ENCODE peak calls at places on chromosomes 12 and 14, in eight cellular contexts. One of them, this sample, is unnamed.

GRCh38 chr12:102883204-102883799 is 33.7 kb downstream of the PAH start:
- DNase-seq in fibroblast of lung: peak; percentile 8
- DNase-seq in astrocyte of the spinal cord: peak; percentile 16
- DNase-seq in naive thymus-derived CD4-positive, alpha-beta T cell: no peak
- DNase-seq in hepatocyte: peak; percentile 80
- DNase-seq in WERI-Rb-1: peak; percentile 79
- DNase-seq in ovary: peak; percentile 63
- DNase-seq in fibroblast of mammary gland: peak; percentile 22
- DNase-seq in this sample: no peak

GRCh38 chr14:96297000-96297399 is 41.0 kb downstream of the BDKRB1 start:
- DNase-seq in fibroblast of lung: peak; percentile 22
- DNase-seq in astrocyte of the spinal cord: peak; percentile 29
- DNase-seq in naive thymus-derived CD4-positive, alpha-beta T cell: peak; percentile 7
- DNase-seq in hepatocyte: no peak
- DNase-seq in WERI-Rb-1: no peak
- DNase-seq in ovary: no peak
- DNase-seq in fibroblast of mammary gland: peak; percentile 32
- DNase-seq in this sample: no peak

GRCh38 chr14:89757313-89757939 is 197.1 kb downstream of the EFCAB11 start:
- DNase-seq in fibroblast of lung: peak; percentile 56
- DNase-seq in astrocyte of the spinal cord: no peak
- DNase-seq in naive thymus-derived CD4-positive, alpha-beta T cell: no peak
- DNase-seq in hepatocyte: no peak
- DNase-seq in WERI-Rb-1: no peak
- DNase-seq in ovary: no peak
- DNase-seq in fibroblast of mammary gland: no peak
- DNase-seq in this sample: no peak

GRCh38 chr12:106780010-106780625 is 5.6 kb downstream of the RIC8B start:
- DNase-seq in fibroblast of lung: peak; percentile 34
- DNase-seq in astrocyte of the spinal cord: no peak
- DNase-seq in naive thymus-derived CD4-positive, alpha-beta T cell: no peak
- DNase-seq in hepatocyte: peak; percentile 32
- DNase-seq in WERI-Rb-1: no peak
- DNase-seq in ovary: no peak
- DNase-seq in fibroblast of mammary gland: peak; percentile 38
- DNase-seq in this sample: no peak

GRCh38 chr12:111276189-111276588 is 92.7 kb downstream of the PHETA1 start:
- DNase-seq in fibroblast of lung: no peak
- DNase-seq in astrocyte of the spinal cord: no peak
- DNase-seq in naive thymus-derived CD4-positive, alpha-beta T cell: no peak
- DNase-seq in hepatocyte: no peak
- DNase-seq in WERI-Rb-1: no peak
- DNase-seq in ovary: no peak
- DNase-seq in fibroblast of mammary gland: peak; percentile 46
- DNase-seq in this sample: no peak

GRCh38 chr12:40145896-40146295 is 40.0 kb upstream of the SLC2A13 start:
- DNase-seq in fibroblast of lung: no peak
- DNase-seq in astrocyte of the spinal cord: no peak
- DNase-seq in naive thymus-derived CD4-positive, alpha-beta T cell: no peak
- DNase-seq in hepatocyte: no peak
- DNase-seq in WERI-Rb-1: no peak
- DNase-seq in ovary: no peak
- DNase-seq in fibroblast of mammary gland: no peak
- DNase-seq in this sample: no peak

GRCh38 chr12:82184844-82185243 is 173.3 kb downstream of the CCDC59 start:
- DNase-seq in fibroblast of lung: no peak
- DNase-seq in astrocyte of the spinal cord: no peak
- DNase-seq in naive thymus-derived CD4-positive, alpha-beta T cell: no peak
- DNase-seq in hepatocyte: no peak
- DNase-seq in WERI-Rb-1: no peak
- DNase-seq in ovary: no peak
- DNase-seq in fibroblast of mammary gland: no peak
- DNase-seq in this sample: no peak

GRCh38 chr14:78666336-78667056 is 496.3 kb downstream of the NRXN3 start:
- DNase-seq in fibroblast of lung: no peak
- DNase-seq in astrocyte of the spinal cord: no peak
- DNase-seq in naive thymus-derived CD4-positive, alpha-beta T cell: no peak
- DNase-seq in hepatocyte: no peak
- DNase-seq in WERI-Rb-1: no peak
- DNase-seq in ovary: no peak
- DNase-seq in fibroblast of mammary gland: no peak
- DNase-seq in this sample: no peak

GRCh38 chr14:92647499-92648279 is 100.7 kb downstream of the LGMN start:
- DNase-seq in fibroblast of lung: peak; percentile 57
- DNase-seq in astrocyte of the spinal cord: peak; percentile 27
- DNase-seq in naive thymus-derived CD4-positive, alpha-beta T cell: no peak
- DNase-seq in hepatocyte: no peak
- DNase-seq in WERI-Rb-1: no peak
- DNase-seq in ovary: no peak
- DNase-seq in fibroblast of mammary gland: peak; percentile 70
- DNase-seq in this sample: no peak

GRCh38 chr12:21962236-21962635 is 21.0 kb upstream of the ABCC9 start:
- DNase-seq in fibroblast of lung: peak; percentile 52
- DNase-seq in astrocyte of the spinal cord: no peak
- DNase-seq in naive thymus-derived CD4-positive, alpha-beta T cell: no peak
- DNase-seq in hepatocyte: no peak
- DNase-seq in WERI-Rb-1: no peak
- DNase-seq in ovary: no peak
- DNase-seq in fibroblast of mammary gland: peak; percentile 80
- DNase-seq in this sample: no peak

GRCh38 chr12:24285413-24285812 is 335.9 kb upstream of the SOX5 start:
- DNase-seq in fibroblast of lung: no peak
- DNase-seq in astrocyte of the spinal cord: no peak
- DNase-seq in naive thymus-derived CD4-positive, alpha-beta T cell: no peak
- DNase-seq in hepatocyte: no peak
- DNase-seq in WERI-Rb-1: no peak
- DNase-seq in ovary: no peak
- DNase-seq in fibroblast of mammary gland: peak; percentile 2
- DNase-seq in this sample: no peak

GRCh38 chr12:2386566-2386965 is 333.8 kb downstream of the CACNA1C start:
- DNase-seq in fibroblast of lung: no peak
- DNase-seq in astrocyte of the spinal cord: no peak
- DNase-seq in naive thymus-derived CD4-positive, alpha-beta T cell: no peak
- DNase-seq in hepatocyte: no peak
- DNase-seq in WERI-Rb-1: no peak
- DNase-seq in ovary: no peak
- DNase-seq in fibroblast of mammary gland: no peak
- DNase-seq in this sample: no peak

GRCh38 chr14:34051966-34052657 is 101.2 kb upstream of the EGLN3 start:
- DNase-seq in fibroblast of lung: peak; percentile 92
- DNase-seq in astrocyte of the spinal cord: peak; percentile 85
- DNase-seq in naive thymus-derived CD4-positive, alpha-beta T cell: no peak
- DNase-seq in hepatocyte: peak; percentile 79
- DNase-seq in WERI-Rb-1: no peak
- DNase-seq in ovary: no peak
- DNase-seq in fibroblast of mammary gland: peak; percentile 96
- DNase-seq in this sample: no peak

GRCh38 chr12:120100630-120101029 is 15.9 kb downstream of the RAB35 start:
- DNase-seq in fibroblast of lung: peak; percentile 42
- DNase-seq in astrocyte of the spinal cord: peak; percentile 50
- DNase-seq in naive thymus-derived CD4-positive, alpha-beta T cell: no peak
- DNase-seq in hepatocyte: no peak
- DNase-seq in WERI-Rb-1: no peak
- DNase-seq in ovary: peak; percentile 77
- DNase-seq in fibroblast of mammary gland: peak; percentile 75
- DNase-seq in this sample: peak; percentile 92

GRCh38 chr14:54026671-54027070 is 70.0 kb upstream of the BMP4 start:
- DNase-seq in fibroblast of lung: no peak
- DNase-seq in astrocyte of the spinal cord: no peak
- DNase-seq in naive thymus-derived CD4-positive, alpha-beta T cell: no peak
- DNase-seq in hepatocyte: peak; percentile 65
- DNase-seq in WERI-Rb-1: no peak
- DNase-seq in ovary: no peak
- DNase-seq in fibroblast of mammary gland: no peak
- DNase-seq in this sample: no peak

GRCh38 chr12:111029732-111030131 is 109.4 kb upstream of the MYL2 start:
- DNase-seq in fibroblast of lung: no peak
- DNase-seq in astrocyte of the spinal cord: no peak
- DNase-seq in naive thymus-derived CD4-positive, alpha-beta T cell: no peak
- DNase-seq in hepatocyte: no peak
- DNase-seq in WERI-Rb-1: no peak
- DNase-seq in ovary: no peak
- DNase-seq in fibroblast of mammary gland: no peak
- DNase-seq in this sample: no peak

GRCh38 chr14:68638817-68639517 is 153.9 kb downstream of the ZFP36L1 start:
- DNase-seq in fibroblast of lung: no peak
- DNase-seq in astrocyte of the spinal cord: no peak
- DNase-seq in naive thymus-derived CD4-positive, alpha-beta T cell: no peak
- DNase-seq in hepatocyte: no peak
- DNase-seq in WERI-Rb-1: no peak
- DNase-seq in ovary: no peak
- DNase-seq in fibroblast of mammary gland: no peak
- DNase-seq in this sample: no peak

GRCh38 chr14:23020143-23021128 is 10.5 kb upstream of the C14orf93 start:
- DNase-seq in fibroblast of lung: no peak
- DNase-seq in astrocyte of the spinal cord: no peak
- DNase-seq in naive thymus-derived CD4-positive, alpha-beta T cell: peak; percentile 40
- DNase-seq in hepatocyte: no peak
- DNase-seq in WERI-Rb-1: no peak
- DNase-seq in ovary: no peak
- DNase-seq in fibroblast of mammary gland: no peak
- DNase-seq in this sample: no peak

GRCh38 chr12:48000878-48001321 is 3.4 kb downstream of the COL2A1 start:
- DNase-seq in fibroblast of lung: peak; percentile 66
- DNase-seq in astrocyte of the spinal cord: peak; percentile 58
- DNase-seq in naive thymus-derived CD4-positive, alpha-beta T cell: no peak
- DNase-seq in hepatocyte: peak; percentile 75
- DNase-seq in WERI-Rb-1: no peak
- DNase-seq in ovary: no peak
- DNase-seq in fibroblast of mammary gland: peak; percentile 69
- DNase-seq in this sample: peak; percentile 59

GRCh38 chr12:116150001-116150400 is 127.5 kb downstream of the MED13L start:
- DNase-seq in fibroblast of lung: peak; percentile 62
- DNase-seq in astrocyte of the spinal cord: no peak
- DNase-seq in naive thymus-derived CD4-positive, alpha-beta T cell: no peak
- DNase-seq in hepatocyte: no peak
- DNase-seq in WERI-Rb-1: no peak
- DNase-seq in ovary: no peak
- DNase-seq in fibroblast of mammary gland: peak; percentile 56
- DNase-seq in this sample: no peak

GRCh38 chr14:89641495-89642162 is 224.6 kb upstream of the FOXN3 start:
- DNase-seq in fibroblast of lung: no peak
- DNase-seq in astrocyte of the spinal cord: no peak
- DNase-seq in naive thymus-derived CD4-positive, alpha-beta T cell: no peak
- DNase-seq in hepatocyte: peak; percentile 49
- DNase-seq in WERI-Rb-1: no peak
- DNase-seq in ovary: no peak
- DNase-seq in fibroblast of mammary gland: no peak
- DNase-seq in this sample: no peak

GRCh38 chr12:68253504-68253903 is at the start of gene IL22:
- DNase-seq in fibroblast of lung: no peak
- DNase-seq in astrocyte of the spinal cord: no peak
- DNase-seq in naive thymus-derived CD4-positive, alpha-beta T cell: no peak
- DNase-seq in hepatocyte: no peak
- DNase-seq in WERI-Rb-1: no peak
- DNase-seq in ovary: no peak
- DNase-seq in fibroblast of mammary gland: no peak
- DNase-seq in this sample: no peak

GRCh38 chr12:107522692-107523477 is 162.7 kb upstream of the PWP1 start:
- DNase-seq in fibroblast of lung: no peak
- DNase-seq in astrocyte of the spinal cord: no peak
- DNase-seq in naive thymus-derived CD4-positive, alpha-beta T cell: no peak
- DNase-seq in hepatocyte: no peak
- DNase-seq in WERI-Rb-1: peak; percentile 20
- DNase-seq in ovary: no peak
- DNase-seq in fibroblast of mammary gland: no peak
- DNase-seq in this sample: no peak

GRCh38 chr14:78709795-78710569 is 539.8 kb downstream of the NRXN3 start:
- DNase-seq in fibroblast of lung: no peak
- DNase-seq in astrocyte of the spinal cord: no peak
- DNase-seq in naive thymus-derived CD4-positive, alpha-beta T cell: no peak
- DNase-seq in hepatocyte: no peak
- DNase-seq in WERI-Rb-1: no peak
- DNase-seq in ovary: no peak
- DNase-seq in fibroblast of mammary gland: no peak
- DNase-seq in this sample: no peak

GRCh38 chr14:97703006-97703760 is 906.0 kb downstream of the VRK1 start:
- DNase-seq in fibroblast of lung: no peak
- DNase-seq in astrocyte of the spinal cord: no peak
- DNase-seq in naive thymus-derived CD4-positive, alpha-beta T cell: no peak
- DNase-seq in hepatocyte: no peak
- DNase-seq in WERI-Rb-1: no peak
- DNase-seq in ovary: no peak
- DNase-seq in fibroblast of mammary gland: no peak
- DNase-seq in this sample: no peak

GRCh38 chr12:54195736-54196347 is 7.1 kb upstream of the SMUG1 start:
- DNase-seq in fibroblast of lung: peak; percentile 76
- DNase-seq in astrocyte of the spinal cord: peak; percentile 40
- DNase-seq in naive thymus-derived CD4-positive, alpha-beta T cell: no peak
- DNase-seq in hepatocyte: peak; percentile 73
- DNase-seq in WERI-Rb-1: peak; percentile 82
- DNase-seq in ovary: no peak
- DNase-seq in fibroblast of mammary gland: peak; percentile 53
- DNase-seq in this sample: no peak

GRCh38 chr12:94261119-94261518 is 112.7 kb downstream of the PLXNC1 start:
- DNase-seq in fibroblast of lung: no peak
- DNase-seq in astrocyte of the spinal cord: no peak
- DNase-seq in naive thymus-derived CD4-positive, alpha-beta T cell: no peak
- DNase-seq in hepatocyte: no peak
- DNase-seq in WERI-Rb-1: no peak
- DNase-seq in ovary: no peak
- DNase-seq in fibroblast of mammary gland: no peak
- DNase-seq in this sample: no peak
- H3K4me3 ChIP-seq in fibroblast of lung: no peak overlapping the region
- H3K4me3 ChIP-seq in astrocyte of the spinal cord: no peak overlapping the region
- H3K4me3 ChIP-seq in naive thymus-derived CD4-positive, alpha-beta T cell: no peak overlapping the region
- H3K4me3 ChIP-seq in hepatocyte: no peak overlapping the region
- H3K4me3 ChIP-seq in WERI-Rb-1: no peak overlapping the region
- H3K4me3 ChIP-seq in ovary: no peak overlapping the region
- H3K4me3 ChIP-seq in fibroblast of mammary gland: no peak overlapping the region
- H3K4me3 ChIP-seq in this sample: no peak overlapping the region

GRCh38 chr12:125276567-125276966 is 211.3 kb downstream of the AACS start:
- DNase-seq in fibroblast of lung: no peak
- DNase-seq in astrocyte of the spinal cord: no peak
- DNase-seq in naive thymus-derived CD4-positive, alpha-beta T cell: no peak
- DNase-seq in hepatocyte: no peak
- DNase-seq in WERI-Rb-1: peak; percentile 13
- DNase-seq in ovary: no peak
- DNase-seq in fibroblast of mammary gland: no peak
- DNase-seq in this sample: no peak
- H3K4me3 ChIP-seq in fibroblast of lung: no peak overlapping the region
- H3K4me3 ChIP-seq in astrocyte of the spinal cord: no peak overlapping the region
- H3K4me3 ChIP-seq in naive thymus-derived CD4-positive, alpha-beta T cell: no peak overlapping the region
- H3K4me3 ChIP-seq in hepatocyte: no peak overlapping the region
- H3K4me3 ChIP-seq in WERI-Rb-1: no peak overlapping the region
- H3K4me3 ChIP-seq in ovary: no peak overlapping the region
- H3K4me3 ChIP-seq in fibroblast of mammary gland: no peak overlapping the region
- H3K4me3 ChIP-seq in this sample: no peak overlapping the region

GRCh38 chr14:75980856-75981255 is 939 bp downstream of the TGFB3 start:
- DNase-seq in fibroblast of lung: no peak
- DNase-seq in astrocyte of the spinal cord: no peak
- DNase-seq in naive thymus-derived CD4-positive, alpha-beta T cell: no peak
- DNase-seq in hepatocyte: no peak
- DNase-seq in WERI-Rb-1: no peak
- DNase-seq in ovary: peak; percentile 46
- DNase-seq in fibroblast of mammary gland: peak; percentile 42
- DNase-seq in this sample: peak; percentile 76
- H3K4me3 ChIP-seq in fibroblast of lung: peak overlapping the region; percentile 17
- H3K4me3 ChIP-seq in astrocyte of the spinal cord: peak overlapping the region; percentile 55
- H3K4me3 ChIP-seq in naive thymus-derived CD4-positive, alpha-beta T cell: no peak overlapping the region
- H3K4me3 ChIP-seq in hepatocyte: no peak overlapping the region
- H3K4me3 ChIP-seq in WERI-Rb-1: no peak overlapping the region
- H3K4me3 ChIP-seq in ovary: peak overlapping the region; percentile 86
- H3K4me3 ChIP-seq in fibroblast of mammary gland: peak overlapping the region; percentile 63
- H3K4me3 ChIP-seq in this sample: peak overlapping the region; percentile 81

GRCh38 chr14:103716899-103717411 is 1.3 kb downstream of the ZFYVE21 start:
- DNase-seq in fibroblast of lung: no peak
- DNase-seq in astrocyte of the spinal cord: no peak
- DNase-seq in naive thymus-derived CD4-positive, alpha-beta T cell: no peak
- DNase-seq in hepatocyte: no peak
- DNase-seq in WERI-Rb-1: no peak
- DNase-seq in ovary: no peak
- DNase-seq in fibroblast of mammary gland: no peak
- DNase-seq in this sample: no peak
- H3K4me3 ChIP-seq in fibroblast of lung: peak overlapping the region; percentile 74
- H3K4me3 ChIP-seq in astrocyte of the spinal cord: peak overlapping the region; percentile 58
- H3K4me3 ChIP-seq in naive thymus-derived CD4-positive, alpha-beta T cell: peak overlapping the region; percentile 43
- H3K4me3 ChIP-seq in hepatocyte: peak overlapping the region; percentile 94
- H3K4me3 ChIP-seq in WERI-Rb-1: peak overlapping the region; percentile 69
- H3K4me3 ChIP-seq in ovary: peak overlapping the region; percentile 65
- H3K4me3 ChIP-seq in fibroblast of mammary gland: peak overlapping the region; percentile 67
- H3K4me3 ChIP-seq in this sample: peak overlapping the region; percentile 48